ENCODE peak calls at places on chromosomes 2 and 18, in ten cellular contexts. One of them, this sample, is unnamed.

GRCh38 chr18:70005580-70005979 is 57.9 kb upstream of the CD226 start:
- DNase-seq in stimulated activated CD4-positive, alpha-beta T cell treated with anti-CD3 and anti-CD28 coated beads, Interleukin-1b, Interleukin-23, amount 100 ng/mL, for 1 hour: no peak
- DNase-seq in activated naive CD8-positive, alpha-beta T cell treated with anti-CD3 and anti-CD28 coated beads, Interleukin-2, amount 10 ng/mL, durations not matched to agents 7 days and 5 days: no peak
- DNase-seq in Calu3: no peak
- DNase-seq in activated T-cell treated with anti-CD3 and anti-CD28 coated beads, Interleukin-2, amount 50 U/mL, for 72 hours: no peak
- DNase-seq in T-cell: no peak
- DNase-seq in fibroblast of lung: no peak
- DNase-seq in NCI-H69: no peak
- DNase-seq in adrenal gland: no peak
- DNase-seq in suprapubic skin: no peak
- DNase-seq in this sample: no peak

GRCh38 chr2:48600204-48600813 is 17.3 kb upstream of the GTF2A1L start:
- DNase-seq in NCI-H69: peak; percentile 19
- DNase-seq in T-cell: no peak
- DNase-seq in activated naive CD8-positive, alpha-beta T cell treated with anti-CD3 and anti-CD28 coated beads, Interleukin-2, amount 10 ng/mL, durations not matched to agents 7 days and 5 days: no peak
- DNase-seq in fibroblast of lung: peak; percentile 27
- DNase-seq in adrenal gland: no peak
- DNase-seq in Calu3: peak; percentile 41
- DNase-seq in activated T-cell treated with anti-CD3 and anti-CD28 coated beads, Interleukin-2, amount 50 U/mL, for 72 hours: peak; percentile 16
- DNase-seq in suprapubic skin: no peak
- DNase-seq in stimulated activated CD4-positive, alpha-beta T cell treated with anti-CD3 and anti-CD28 coated beads, Interleukin-1b, Interleukin-23, amount 100 ng/mL, for 1 hour: no peak
- DNase-seq in this sample: no peak

GRCh38 chr2:3636586-3637310 is 21.3 kb upstream of the ALLC start:
- DNase-seq in T-cell: no peak
- DNase-seq in activated naive CD8-positive, alpha-beta T cell treated with anti-CD3 and anti-CD28 coated beads, Interleukin-2, amount 10 ng/mL, durations not matched to agents 7 days and 5 days: no peak
- DNase-seq in fibroblast of lung: no peak
- DNase-seq in adrenal gland: peak; percentile 44
- DNase-seq in activated T-cell treated with anti-CD3 and anti-CD28 coated beads, Interleukin-2, amount 50 U/mL, for 72 hours: no peak
- DNase-seq in suprapubic skin: peak; percentile 56
- DNase-seq in NCI-H69: no peak
- DNase-seq in Calu3: no peak
- DNase-seq in stimulated activated CD4-positive, alpha-beta T cell treated with anti-CD3 and anti-CD28 coated beads, Interleukin-1b, Interleukin-23, amount 100 ng/mL, for 1 hour: no peak
- DNase-seq in this sample: no peak

GRCh38 chr2:172813314-172813888 is 77.8 kb downstream of the RAPGEF4 start:
- DNase-seq in NCI-H69: peak; percentile 58
- DNase-seq in T-cell: no peak
- DNase-seq in adrenal gland: no peak
- DNase-seq in fibroblast of lung: peak; percentile 29
- DNase-seq in suprapubic skin: no peak
- DNase-seq in stimulated activated CD4-positive, alpha-beta T cell treated with anti-CD3 and anti-CD28 coated beads, Interleukin-1b, Interleukin-23, amount 100 ng/mL, for 1 hour: no peak
- DNase-seq in activated T-cell treated with anti-CD3 and anti-CD28 coated beads, Interleukin-2, amount 50 U/mL, for 72 hours: no peak
- DNase-seq in Calu3: no peak
- DNase-seq in activated naive CD8-positive, alpha-beta T cell treated with anti-CD3 and anti-CD28 coated beads, Interleukin-2, amount 10 ng/mL, durations not matched to agents 7 days and 5 days: no peak
- DNase-seq in this sample: no peak

GRCh38 chr2:213015387-213016165 is 135.8 kb downstream of the IKZF2 start:
- DNase-seq in stimulated activated CD4-positive, alpha-beta T cell treated with anti-CD3 and anti-CD28 coated beads, Interleukin-1b, Interleukin-23, amount 100 ng/mL, for 1 hour: no peak
- DNase-seq in adrenal gland: no peak
- DNase-seq in Calu3: no peak
- DNase-seq in activated T-cell treated with anti-CD3 and anti-CD28 coated beads, Interleukin-2, amount 50 U/mL, for 72 hours: peak; percentile 70
- DNase-seq in suprapubic skin: no peak
- DNase-seq in activated naive CD8-positive, alpha-beta T cell treated with anti-CD3 and anti-CD28 coated beads, Interleukin-2, amount 10 ng/mL, durations not matched to agents 7 days and 5 days: peak; percentile 55
- DNase-seq in T-cell: no peak
- DNase-seq in NCI-H69: no peak
- DNase-seq in fibroblast of lung: no peak
- DNase-seq in this sample: peak; percentile 76

GRCh38 chr2:88967844-88968243 is 276.4 kb downstream of the RPIA start:
- DNase-seq in adrenal gland: no peak
- DNase-seq in activated naive CD8-positive, alpha-beta T cell treated with anti-CD3 and anti-CD28 coated beads, Interleukin-2, amount 10 ng/mL, durations not matched to agents 7 days and 5 days: no peak
- DNase-seq in T-cell: no peak
- DNase-seq in Calu3: no peak
- DNase-seq in NCI-H69: no peak
- DNase-seq in stimulated activated CD4-positive, alpha-beta T cell treated with anti-CD3 and anti-CD28 coated beads, Interleukin-1b, Interleukin-23, amount 100 ng/mL, for 1 hour: no peak
- DNase-seq in suprapubic skin: no peak
- DNase-seq in fibroblast of lung: no peak
- DNase-seq in activated T-cell treated with anti-CD3 and anti-CD28 coated beads, Interleukin-2, amount 50 U/mL, for 72 hours: no peak
- DNase-seq in this sample: no peak

GRCh38 chr2:101720732-101721131 is 23.2 kb downstream of the MAP4K4 start:
- DNase-seq in suprapubic skin: no peak
- DNase-seq in adrenal gland: no peak
- DNase-seq in NCI-H69: no peak
- DNase-seq in T-cell: no peak
- DNase-seq in activated T-cell treated with anti-CD3 and anti-CD28 coated beads, Interleukin-2, amount 50 U/mL, for 72 hours: no peak
- DNase-seq in stimulated activated CD4-positive, alpha-beta T cell treated with anti-CD3 and anti-CD28 coated beads, Interleukin-1b, Interleukin-23, amount 100 ng/mL, for 1 hour: no peak
- DNase-seq in activated naive CD8-positive, alpha-beta T cell treated with anti-CD3 and anti-CD28 coated beads, Interleukin-2, amount 10 ng/mL, durations not matched to agents 7 days and 5 days: no peak
- DNase-seq in fibroblast of lung: no peak
- DNase-seq in Calu3: no peak
- DNase-seq in this sample: no peak

GRCh38 chr2:143241403-143242088 is 112.3 kb downstream of the ARHGAP15 start:
- DNase-seq in activated T-cell treated with anti-CD3 and anti-CD28 coated beads, Interleukin-2, amount 50 U/mL, for 72 hours: no peak
- DNase-seq in NCI-H69: no peak
- DNase-seq in Calu3: no peak
- DNase-seq in T-cell: no peak
- DNase-seq in suprapubic skin: no peak
- DNase-seq in stimulated activated CD4-positive, alpha-beta T cell treated with anti-CD3 and anti-CD28 coated beads, Interleukin-1b, Interleukin-23, amount 100 ng/mL, for 1 hour: no peak
- DNase-seq in activated naive CD8-positive, alpha-beta T cell treated with anti-CD3 and anti-CD28 coated beads, Interleukin-2, amount 10 ng/mL, durations not matched to agents 7 days and 5 days: no peak
- DNase-seq in fibroblast of lung: peak; percentile 29
- DNase-seq in adrenal gland: no peak
- DNase-seq in this sample: no peak

GRCh38 chr2:178241852-178242551 is 47.7 kb downstream of the OSBPL6 start:
- DNase-seq in adrenal gland: peak; percentile 69
- DNase-seq in fibroblast of lung: peak; percentile 95
- DNase-seq in NCI-H69: peak; percentile 79
- DNase-seq in suprapubic skin: no peak
- DNase-seq in T-cell: no peak
- DNase-seq in Calu3: peak; percentile 29
- DNase-seq in activated naive CD8-positive, alpha-beta T cell treated with anti-CD3 and anti-CD28 coated beads, Interleukin-2, amount 10 ng/mL, durations not matched to agents 7 days and 5 days: no peak
- DNase-seq in stimulated activated CD4-positive, alpha-beta T cell treated with anti-CD3 and anti-CD28 coated beads, Interleukin-1b, Interleukin-23, amount 100 ng/mL, for 1 hour: no peak
- DNase-seq in activated T-cell treated with anti-CD3 and anti-CD28 coated beads, Interleukin-2, amount 50 U/mL, for 72 hours: no peak
- DNase-seq in this sample: no peak

GRCh38 chr18:59823611-59824195 is 76.1 kb upstream of the PMAIP1 start:
- DNase-seq in stimulated activated CD4-positive, alpha-beta T cell treated with anti-CD3 and anti-CD28 coated beads, Interleukin-1b, Interleukin-23, amount 100 ng/mL, for 1 hour: no peak
- DNase-seq in T-cell: no peak
- DNase-seq in suprapubic skin: peak; percentile 82
- DNase-seq in activated naive CD8-positive, alpha-beta T cell treated with anti-CD3 and anti-CD28 coated beads, Interleukin-2, amount 10 ng/mL, durations not matched to agents 7 days and 5 days: no peak
- DNase-seq in fibroblast of lung: peak; percentile 59
- DNase-seq in Calu3: peak; percentile 81
- DNase-seq in NCI-H69: peak; percentile 96
- DNase-seq in activated T-cell treated with anti-CD3 and anti-CD28 coated beads, Interleukin-2, amount 50 U/mL, for 72 hours: peak; percentile 68
- DNase-seq in adrenal gland: peak; percentile 93
- DNase-seq in this sample: peak; percentile 69

GRCh38 chr2:69177063-69177771 is 164.2 kb downstream of the ANTXR1 start:
- DNase-seq in adrenal gland: peak; percentile 79
- DNase-seq in stimulated activated CD4-positive, alpha-beta T cell treated with anti-CD3 and anti-CD28 coated beads, Interleukin-1b, Interleukin-23, amount 100 ng/mL, for 1 hour: no peak
- DNase-seq in Calu3: no peak
- DNase-seq in NCI-H69: no peak
- DNase-seq in activated naive CD8-positive, alpha-beta T cell treated with anti-CD3 and anti-CD28 coated beads, Interleukin-2, amount 10 ng/mL, durations not matched to agents 7 days and 5 days: no peak
- DNase-seq in T-cell: no peak
- DNase-seq in suprapubic skin: peak; percentile 87
- DNase-seq in fibroblast of lung: peak; percentile 95
- DNase-seq in activated T-cell treated with anti-CD3 and anti-CD28 coated beads, Interleukin-2, amount 50 U/mL, for 72 hours: no peak
- DNase-seq in this sample: no peak

GRCh38 chr2:127580167-127581049 is 44.9 kb downstream of the MYO7B start:
- DNase-seq in Calu3: no peak
- DNase-seq in adrenal gland: peak; percentile 25
- DNase-seq in fibroblast of lung: no peak
- DNase-seq in activated T-cell treated with anti-CD3 and anti-CD28 coated beads, Interleukin-2, amount 50 U/mL, for 72 hours: no peak
- DNase-seq in activated naive CD8-positive, alpha-beta T cell treated with anti-CD3 and anti-CD28 coated beads, Interleukin-2, amount 10 ng/mL, durations not matched to agents 7 days and 5 days: peak; percentile 20
- DNase-seq in T-cell: no peak
- DNase-seq in stimulated activated CD4-positive, alpha-beta T cell treated with anti-CD3 and anti-CD28 coated beads, Interleukin-1b, Interleukin-23, amount 100 ng/mL, for 1 hour: no peak
- DNase-seq in NCI-H69: no peak
- DNase-seq in suprapubic skin: peak; percentile 67
- DNase-seq in this sample: no peak

GRCh38 chr2:69538249-69538648 is 101.0 kb upstream of the NFU1 start:
- DNase-seq in activated T-cell treated with anti-CD3 and anti-CD28 coated beads, Interleukin-2, amount 50 U/mL, for 72 hours: no peak
- DNase-seq in suprapubic skin: no peak
- DNase-seq in T-cell: no peak
- DNase-seq in adrenal gland: no peak
- DNase-seq in activated naive CD8-positive, alpha-beta T cell treated with anti-CD3 and anti-CD28 coated beads, Interleukin-2, amount 10 ng/mL, durations not matched to agents 7 days and 5 days: no peak
- DNase-seq in fibroblast of lung: no peak
- DNase-seq in Calu3: no peak
- DNase-seq in stimulated activated CD4-positive, alpha-beta T cell treated with anti-CD3 and anti-CD28 coated beads, Interleukin-1b, Interleukin-23, amount 100 ng/mL, for 1 hour: no peak
- DNase-seq in NCI-H69: no peak
- DNase-seq in this sample: no peak

GRCh38 chr18:71040161-71040560 is 751.3 kb downstream of the SOCS6 start:
- DNase-seq in T-cell: no peak
- DNase-seq in stimulated activated CD4-positive, alpha-beta T cell treated with anti-CD3 and anti-CD28 coated beads, Interleukin-1b, Interleukin-23, amount 100 ng/mL, for 1 hour: no peak
- DNase-seq in Calu3: no peak
- DNase-seq in suprapubic skin: no peak
- DNase-seq in adrenal gland: no peak
- DNase-seq in activated T-cell treated with anti-CD3 and anti-CD28 coated beads, Interleukin-2, amount 50 U/mL, for 72 hours: no peak
- DNase-seq in fibroblast of lung: peak; percentile 66
- DNase-seq in activated naive CD8-positive, alpha-beta T cell treated with anti-CD3 and anti-CD28 coated beads, Interleukin-2, amount 10 ng/mL, durations not matched to agents 7 days and 5 days: no peak
- DNase-seq in NCI-H69: no peak
- DNase-seq in this sample: no peak

GRCh38 chr2:71889991-71890684 is 257.5 kb downstream of the CYP26B1 start:
- DNase-seq in stimulated activated CD4-positive, alpha-beta T cell treated with anti-CD3 and anti-CD28 coated beads, Interleukin-1b, Interleukin-23, amount 100 ng/mL, for 1 hour: no peak
- DNase-seq in Calu3: no peak
- DNase-seq in fibroblast of lung: peak; percentile 88
- DNase-seq in activated T-cell treated with anti-CD3 and anti-CD28 coated beads, Interleukin-2, amount 50 U/mL, for 72 hours: no peak
- DNase-seq in T-cell: no peak
- DNase-seq in activated naive CD8-positive, alpha-beta T cell treated with anti-CD3 and anti-CD28 coated beads, Interleukin-2, amount 10 ng/mL, durations not matched to agents 7 days and 5 days: no peak
- DNase-seq in NCI-H69: no peak
- DNase-seq in adrenal gland: peak; percentile 64
- DNase-seq in suprapubic skin: peak; percentile 79
- DNase-seq in this sample: no peak

GRCh38 chr2:60581461-60582282 is 28.2 kb upstream of the BCL11A start:
- DNase-seq in NCI-H69: peak; percentile 71
- DNase-seq in suprapubic skin: no peak
- DNase-seq in adrenal gland: peak; percentile 78
- DNase-seq in activated T-cell treated with anti-CD3 and anti-CD28 coated beads, Interleukin-2, amount 50 U/mL, for 72 hours: peak; percentile 80
- DNase-seq in stimulated activated CD4-positive, alpha-beta T cell treated with anti-CD3 and anti-CD28 coated beads, Interleukin-1b, Interleukin-23, amount 100 ng/mL, for 1 hour: no peak
- DNase-seq in activated naive CD8-positive, alpha-beta T cell treated with anti-CD3 and anti-CD28 coated beads, Interleukin-2, amount 10 ng/mL, durations not matched to agents 7 days and 5 days: peak; percentile 86
- DNase-seq in fibroblast of lung: peak; percentile 30
- DNase-seq in T-cell: peak; percentile 36
- DNase-seq in Calu3: peak; percentile 81
- DNase-seq in this sample: peak; percentile 74

GRCh38 chr2:64081046-64081445 is 61.8 kb upstream of the VPS54 start:
- DNase-seq in suprapubic skin: no peak
- DNase-seq in fibroblast of lung: no peak
- DNase-seq in NCI-H69: no peak
- DNase-seq in Calu3: no peak
- DNase-seq in activated naive CD8-positive, alpha-beta T cell treated with anti-CD3 and anti-CD28 coated beads, Interleukin-2, amount 10 ng/mL, durations not matched to agents 7 days and 5 days: no peak
- DNase-seq in activated T-cell treated with anti-CD3 and anti-CD28 coated beads, Interleukin-2, amount 50 U/mL, for 72 hours: no peak
- DNase-seq in T-cell: no peak
- DNase-seq in stimulated activated CD4-positive, alpha-beta T cell treated with anti-CD3 and anti-CD28 coated beads, Interleukin-1b, Interleukin-23, amount 100 ng/mL, for 1 hour: no peak
- DNase-seq in adrenal gland: no peak
- DNase-seq in this sample: no peak

GRCh38 chr18:57107141-57107832 is 39.6 kb upstream of the BOD1L2 start:
- DNase-seq in adrenal gland: no peak
- DNase-seq in Calu3: peak; percentile 20
- DNase-seq in NCI-H69: no peak
- DNase-seq in suprapubic skin: no peak
- DNase-seq in fibroblast of lung: peak; percentile 29
- DNase-seq in activated naive CD8-positive, alpha-beta T cell treated with anti-CD3 and anti-CD28 coated beads, Interleukin-2, amount 10 ng/mL, durations not matched to agents 7 days and 5 days: no peak
- DNase-seq in activated T-cell treated with anti-CD3 and anti-CD28 coated beads, Interleukin-2, amount 50 U/mL, for 72 hours: no peak
- DNase-seq in T-cell: no peak
- DNase-seq in stimulated activated CD4-positive, alpha-beta T cell treated with anti-CD3 and anti-CD28 coated beads, Interleukin-1b, Interleukin-23, amount 100 ng/mL, for 1 hour: no peak
- DNase-seq in this sample: no peak

GRCh38 chr2:42931147-42931817 is 138.9 kb upstream of the HAAO start:
- DNase-seq in fibroblast of lung: no peak
- DNase-seq in suprapubic skin: no peak
- DNase-seq in T-cell: no peak
- DNase-seq in Calu3: no peak
- DNase-seq in NCI-H69: peak; percentile 56
- DNase-seq in activated T-cell treated with anti-CD3 and anti-CD28 coated beads, Interleukin-2, amount 50 U/mL, for 72 hours: no peak
- DNase-seq in activated naive CD8-positive, alpha-beta T cell treated with anti-CD3 and anti-CD28 coated beads, Interleukin-2, amount 10 ng/mL, durations not matched to agents 7 days and 5 days: no peak
- DNase-seq in adrenal gland: no peak
- DNase-seq in stimulated activated CD4-positive, alpha-beta T cell treated with anti-CD3 and anti-CD28 coated beads, Interleukin-1b, Interleukin-23, amount 100 ng/mL, for 1 hour: no peak
- DNase-seq in this sample: no peak